ENCODE peak calls at places on chromosomes 3 and 15, in ten cellular contexts. M is GM13976; P is fibroblast of lung; N is uterus; T is cardiac fibroblast; Q is astrocyte of the spinal cord; C is activated B cell treated with CpG ODN at 0.5 μM for 24 hours; R is cardiac muscle cell; A is neural crest cell; J is activated CD8-positive, alpha-beta T cell treated with anti-CD3 and anti-CD28 coated beads for 36 hours. L is an unnamed sample.

GRCh38 chr3:84738101-84738500 is 220.7 kb upstream of the CADM2 start:
- DNase-seq in M (no peak), P (no peak), N (no peak), T (no peak), Q (no peak), C (no peak), R (no peak), A (no peak), J (no peak), L (no peak)

GRCh38 chr3:183698760-183699159 is 1.2 kb downstream of the YEATS2 start:
- DNase-seq in M (no peak), P (peak; percentile 43), N (no peak), T (peak; percentile 49), Q (peak; percentile 36), C (no peak), R (peak; percentile 47), A (no peak), J (peak; percentile 23), L (no peak)

GRCh38 chr3:183949690-183950089 is 65.0 kb upstream of the PARL start:
- DNase-seq in M (no peak), P (no peak), N (no peak), T (no peak), Q (no peak), C (no peak), R (no peak), A (no peak), J (no peak), L (no peak)

GRCh38 chr3:171204942-171205341 is 178.4 kb upstream of the SLC2A2 start:
- DNase-seq in M (no peak), P (no peak), N (no peak), T (peak; percentile 21), Q (no peak), C (no peak), R (no peak), A (no peak), J (no peak), L (no peak)

GRCh38 chr3:105315157-105315556 is 51.6 kb upstream of the ALCAM start:
- DNase-seq in M (no peak), P (no peak), N (no peak), T (no peak), Q (no peak), C (no peak), R (no peak), A (no peak), J (no peak), L (no peak)

GRCh38 chr3:55491296-55491816 is 4.2 kb upstream of the WNT5A start:
- DNase-seq in M (no peak), P (peak; percentile 97), N (peak; percentile 58), T (peak; percentile 74), Q (peak; percentile 86), C (no peak), R (peak; percentile 70), A (no peak), J (no peak), L (no peak)

GRCh38 chr3:16477054-16477453 is 36.4 kb downstream of the RFTN1 start:
- DNase-seq in M (no peak), P (peak; percentile 64), N (no peak), T (peak; percentile 41), Q (peak; percentile 61), C (no peak), R (peak; percentile 56), A (no peak), J (no peak), L (no peak)

GRCh38 chr3:137217733-137218132 is 259.9 kb downstream of the IL20RB start:
- DNase-seq in M (no peak), P (no peak), N (no peak), T (no peak), Q (no peak), C (no peak), R (no peak), A (peak; percentile 30), J (peak; percentile 10), L (no peak)

GRCh38 chr3:23752126-23752525 is 53.6 kb upstream of the UBE2E1 start:
- DNase-seq in M (no peak), P (peak; percentile 60), N (no peak), T (no peak), Q (no peak), C (no peak), R (no peak), A (no peak), J (no peak), L (no peak)

GRCh38 chr3:175422744-175423143 is 563.6 kb downstream of the NAALADL2 start:
- DNase-seq in M (no peak), P (no peak), N (no peak), T (no peak), Q (no peak), C (no peak), R (no peak), A (no peak), J (no peak), L (no peak)

GRCh38 chr3:80152692-80153091 is 384.9 kb upstream of the ROBO1 start:
- DNase-seq in M (no peak), P (no peak), N (no peak), T (no peak), Q (no peak), C (no peak), R (no peak), A (no peak), J (no peak), L (no peak)

GRCh38 chr3:188362405-188362831 is 208.5 kb downstream of the LPP start:
- DNase-seq in M (no peak), P (peak; percentile 95), N (no peak), T (peak; percentile 74), Q (peak; percentile 82), C (no peak), R (peak; percentile 85), A (no peak), J (peak; percentile 63), L (no peak)

GRCh38 chr3:128360705-128361271 is 105.9 kb downstream of the DNAJB8 start:
- DNase-seq in M (no peak), P (peak; percentile 47), N (no peak), T (no peak), Q (peak; percentile 20), C (no peak), R (no peak), A (no peak), J (no peak), L (no peak)

GRCh38 chr3:96478496-96478895 is 335.9 kb upstream of the EPHA6 start:
- DNase-seq in M (no peak), P (peak; percentile 20), N (no peak), T (no peak), Q (peak; percentile 1), C (no peak), R (no peak), A (no peak), J (no peak), L (no peak)

GRCh38 chr3:124731760-124732159 is 1.5 kb downstream of the UMPS start:
- DNase-seq in M (no peak), P (no peak), N (no peak), T (no peak), Q (no peak), C (no peak), R (no peak), A (no peak), J (no peak), L (no peak)

GRCh38 chr15:68609618-68610017 is 30.8 kb downstream of the CORO2B start:
- DNase-seq in M (no peak), P (no peak), N (peak; percentile 88), T (peak; percentile 95), Q (no peak), C (no peak), R (peak; percentile 92), A (no peak), J (no peak), L (no peak)

GRCh38 chr3:159185443-159186050 is 383.7 kb downstream of the MFSD1 start:
- DNase-seq in M (peak; percentile 35), P (no peak), N (no peak), T (no peak), Q (no peak), C (no peak), R (no peak), A (no peak), J (no peak), L (peak; percentile 23)

GRCh38 chr15:60799885-60800728 is 321.2 kb upstream of the ICE2 start:
- DNase-seq in M (no peak), P (peak; percentile 42), N (no peak), T (no peak), Q (peak; percentile 48), C (no peak), R (no peak), A (no peak), J (peak; percentile 69), L (no peak)

GRCh38 chr3:61572879-61573278 is 11.5 kb downstream of the PTPRG start:
- DNase-seq in M (no peak), P (no peak), N (no peak), T (no peak), Q (no peak), C (no peak), R (no peak), A (no peak), J (no peak), L (no peak)

GRCh38 chr3:42556089-42556632 is 25.6 kb downstream of the SEC22C start:
- DNase-seq in M (no peak), P (no peak), N (no peak), T (no peak), Q (no peak), C (no peak), R (no peak), A (no peak), J (peak; percentile 49), L (no peak)

GRCh38 chr3:125025647-125026046 is 30.1 kb downstream of the HEG1 start:
- DNase-seq in M (no peak), P (peak; percentile 45), N (no peak), T (no peak), Q (no peak), C (no peak), R (no peak), A (no peak), J (no peak), L (no peak)

GRCh38 chr3:19229086-19229485 is 80.8 kb downstream of the KCNH8 start:
- DNase-seq in M (no peak), P (no peak), N (no peak), T (no peak), Q (no peak), C (no peak), R (no peak), A (no peak), J (peak; percentile 3), L (no peak)
- TF ChIP-seq CTCF in M (no peak), P (no peak), N (no peak), T (no peak), Q (no peak), C (no peak), R (no peak), A (no peak), J (no peak), L (peak; percentile 14)

GRCh38 chr3:15279671-15280402 is 52.5 kb downstream of the SH3BP5 start:
- DNase-seq in M (no peak), P (no peak), N (no peak), T (no peak), Q (no peak), C (no peak), R (no peak), A (no peak), J (no peak), L (no peak)
- TF ChIP-seq CTCF in M (no peak), P (no peak), N (no peak), T (no peak), Q (no peak), C (no peak), R (no peak), A (no peak), J (no peak), L (no peak)

GRCh38 chr3:157204431-157204830 is 44.5 kb upstream of the CCNL1 start:
- DNase-seq in M (no peak), P (peak; percentile 24), N (no peak), T (peak; percentile 80), Q (peak; percentile 60), C (no peak), R (peak; percentile 76), A (no peak), J (no peak), L (no peak)
- TF ChIP-seq CTCF in M (no peak), P (peak; percentile 43), N (no peak), T (peak; percentile 46), Q (peak; percentile 42), C (no peak), R (peak; percentile 52), A (peak; percentile 74), J (no peak), L (no peak)

GRCh38 chr3:64199933-64200332 is 25.3 kb downstream of the PRICKLE2 start:
- DNase-seq in M (no peak), P (no peak), N (no peak), T (no peak), Q (no peak), C (no peak), R (no peak), A (no peak), J (no peak), L (no peak)
- TF ChIP-seq CTCF in M (no peak), P (no peak), N (no peak), T (no peak), Q (no peak), C (no peak), R (no peak), A (no peak), J (no peak), L (no peak)